ENCODE peak calls at places on chromosomes 3 and 15, in four cellular contexts. One of them, this sample, is unnamed.

GRCh38 chr3:45870099-45870498 is 16.2 kb upstream of the CCR9 start:
- DNase-seq in HCT116: no peak
- DNase-seq in K562: no peak
- DNase-seq in HepG2: no peak
- DNase-seq in this sample: no peak

GRCh38 chr3:159263750-159264561 is 462.1 kb downstream of the MFSD1 start:
- DNase-seq in HCT116: peak; percentile 31
- DNase-seq in K562: peak; percentile 16
- DNase-seq in HepG2: peak; percentile 22
- DNase-seq in this sample: peak; percentile 42

GRCh38 chr15:64137226-64137833 is 14.2 kb upstream of the SNX22 start:
- DNase-seq in HCT116: no peak
- DNase-seq in K562: no peak
- DNase-seq in HepG2: no peak
- DNase-seq in this sample: no peak

GRCh38 chr15:43527802-43528541 is 10.6 kb downstream of the MAP1A start:
- DNase-seq in HCT116: no peak
- DNase-seq in K562: peak; percentile 2
- DNase-seq in HepG2: no peak
- DNase-seq in this sample: no peak

GRCh38 chr15:65286069-65286703 is 497 bp downstream of the PARP16 start:
- DNase-seq in HCT116: no peak
- DNase-seq in K562: no peak
- DNase-seq in HepG2: peak; percentile 34
- DNase-seq in this sample: no peak

GRCh38 chr15:87033056-87033455 is 953.4 kb downstream of the AGBL1 start:
- DNase-seq in HCT116: no peak
- DNase-seq in K562: no peak
- DNase-seq in HepG2: no peak
- DNase-seq in this sample: no peak

GRCh38 chr3:111739241-111739952 is 119.7 kb upstream of the PHLDB2 start:
- DNase-seq in HCT116: peak; percentile 86
- DNase-seq in K562: no peak
- DNase-seq in HepG2: peak; percentile 91
- DNase-seq in this sample: no peak

GRCh38 chr3:7309707-7310106 is 448.8 kb downstream of the GRM7 start:
- DNase-seq in HCT116: no peak
- DNase-seq in K562: no peak
- DNase-seq in HepG2: no peak
- DNase-seq in this sample: no peak

GRCh38 chr15:100926258-100926657 is 7.1 kb downstream of the LRRK1 start:
- DNase-seq in HCT116: no peak
- DNase-seq in K562: peak; percentile 29
- DNase-seq in HepG2: no peak
- DNase-seq in this sample: no peak

DNA sequence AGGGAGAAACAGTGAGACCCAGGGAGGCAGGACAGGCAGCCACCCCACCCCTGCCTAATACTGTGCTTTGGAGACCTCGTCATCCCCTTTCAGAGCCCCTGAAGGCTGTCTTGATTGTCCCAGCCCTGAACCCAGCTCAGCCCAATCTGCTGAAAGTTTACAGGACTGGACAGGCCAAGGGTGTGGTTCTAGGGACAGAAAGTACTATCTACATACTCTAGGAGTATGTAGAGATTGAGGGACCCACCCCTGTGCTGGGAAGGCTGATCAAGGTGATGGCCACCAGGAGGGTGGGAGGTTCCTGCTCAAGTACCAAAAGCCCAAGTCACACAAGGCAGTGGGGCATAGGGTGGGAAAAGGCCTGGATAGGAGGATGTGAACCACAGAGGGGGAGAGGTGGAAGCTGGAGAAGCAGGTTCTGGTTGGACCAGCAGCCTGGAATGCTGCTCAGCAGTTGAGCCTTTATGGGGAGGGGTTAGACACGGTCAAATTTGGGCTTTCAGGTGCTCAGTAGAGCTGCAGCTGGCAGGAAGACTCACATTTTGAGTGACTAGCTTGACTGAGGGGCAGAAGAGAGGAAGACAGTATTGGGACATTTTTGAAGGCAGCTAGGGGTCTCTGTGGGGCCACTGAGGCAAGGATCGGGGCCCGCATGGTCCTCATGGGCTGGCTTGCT is 6.7 kb downstream of the NBEAL2 start:
- DNase-seq in HCT116: no peak
- DNase-seq in K562: no peak
- DNase-seq in HepG2: no peak
- DNase-seq in this sample: no peak
- TF ChIP-seq ELF1 in HCT116: no peak
- TF ChIP-seq ELF1 in K562: no peak
- TF ChIP-seq ELF1 in HepG2: no peak
- TF ChIP-seq ELF1 in this sample: no peak

GRCh38 chr3:186843039-186843432 is 526 bp downstream of the ADIPOQ start:
- DNase-seq in HCT116: no peak
- DNase-seq in K562: no peak
- DNase-seq in HepG2: no peak
- DNase-seq in this sample: no peak
- TF ChIP-seq ELF1 in HCT116: no peak
- TF ChIP-seq ELF1 in K562: no peak
- TF ChIP-seq ELF1 in HepG2: no peak
- TF ChIP-seq ELF1 in this sample: no peak

DNA sequence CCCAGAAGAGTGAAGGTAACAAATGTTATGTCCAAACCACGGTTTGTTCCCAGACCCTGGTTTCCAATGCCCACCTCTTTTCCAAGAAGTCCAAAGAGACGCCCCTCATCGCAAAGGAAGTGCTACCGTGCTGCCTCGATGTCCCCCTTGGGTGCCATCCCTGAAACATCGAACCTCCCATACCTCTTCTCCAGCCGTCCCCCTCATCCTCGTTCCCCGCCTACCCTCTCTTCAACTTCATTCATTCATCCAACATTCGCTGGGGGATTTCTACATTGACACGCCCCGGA is 471 bp downstream of the TIPIN start:
- DNase-seq in HCT116: no peak
- DNase-seq in K562: no peak
- DNase-seq in HepG2: no peak
- DNase-seq in this sample: no peak
- TF ChIP-seq ELF1 in HCT116: no peak
- TF ChIP-seq ELF1 in K562: no peak
- TF ChIP-seq ELF1 in HepG2: no peak
- TF ChIP-seq ELF1 in this sample: no peak

GRCh38 chr3:74692-75243 is 121.8 kb upstream of the CHL1 start:
- DNase-seq in HCT116: no peak
- DNase-seq in K562: no peak
- DNase-seq in HepG2: no peak
- DNase-seq in this sample: no peak

GRCh38 chr3:69690-70089 is 126.9 kb upstream of the CHL1 start:
- DNase-seq in HCT116: no peak
- DNase-seq in K562: no peak
- DNase-seq in HepG2: no peak
- DNase-seq in this sample: no peak

GRCh38 chr3:73279-73678 is 123.3 kb upstream of the CHL1 start:
- DNase-seq in HCT116: no peak
- DNase-seq in K562: no peak
- DNase-seq in HepG2: no peak
- DNase-seq in this sample: no peak

GRCh38 chr3:75260-75659 is 121.3 kb upstream of the CHL1 start:
- DNase-seq in HCT116: no peak
- DNase-seq in K562: no peak
- DNase-seq in HepG2: no peak
- DNase-seq in this sample: no peak

DNA sequence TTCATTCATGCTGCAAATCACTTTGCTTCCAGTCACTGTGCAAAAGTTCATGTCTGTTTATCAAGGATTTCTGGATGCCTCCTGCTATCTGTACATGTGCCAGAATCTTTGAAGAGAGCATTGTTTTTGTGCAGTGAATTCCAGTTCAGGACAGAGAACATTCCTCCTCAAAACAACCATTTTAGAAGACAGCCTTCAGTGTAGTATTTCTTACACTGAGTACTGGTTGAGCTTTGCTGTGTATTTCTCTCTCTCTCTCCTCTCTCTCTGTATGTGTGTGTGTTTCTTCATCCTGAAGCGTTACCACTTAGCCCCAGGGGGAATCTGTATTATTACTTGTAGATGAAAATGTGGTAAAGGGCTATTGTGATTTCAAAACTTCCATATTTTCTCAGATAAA is 123.8 kb upstream of the CHL1 start:
- DNase-seq in HCT116: no peak
- DNase-seq in K562: no peak
- DNase-seq in HepG2: no peak
- DNase-seq in this sample: no peak
- TF ChIP-seq ELF1 in HCT116: no peak
- TF ChIP-seq ELF1 in K562: no peak
- TF ChIP-seq ELF1 in HepG2: no peak
- TF ChIP-seq ELF1 in this sample: no peak

GRCh38 chr3:101010316-101010715 is 17.1 kb upstream of the ABI3BP start:
- DNase-seq in HCT116: no peak
- DNase-seq in K562: no peak
- DNase-seq in HepG2: no peak
- DNase-seq in this sample: no peak
- TF ChIP-seq ELF1 in HCT116: no peak
- TF ChIP-seq ELF1 in K562: no peak
- TF ChIP-seq ELF1 in HepG2: no peak
- TF ChIP-seq ELF1 in this sample: no peak

DNA sequence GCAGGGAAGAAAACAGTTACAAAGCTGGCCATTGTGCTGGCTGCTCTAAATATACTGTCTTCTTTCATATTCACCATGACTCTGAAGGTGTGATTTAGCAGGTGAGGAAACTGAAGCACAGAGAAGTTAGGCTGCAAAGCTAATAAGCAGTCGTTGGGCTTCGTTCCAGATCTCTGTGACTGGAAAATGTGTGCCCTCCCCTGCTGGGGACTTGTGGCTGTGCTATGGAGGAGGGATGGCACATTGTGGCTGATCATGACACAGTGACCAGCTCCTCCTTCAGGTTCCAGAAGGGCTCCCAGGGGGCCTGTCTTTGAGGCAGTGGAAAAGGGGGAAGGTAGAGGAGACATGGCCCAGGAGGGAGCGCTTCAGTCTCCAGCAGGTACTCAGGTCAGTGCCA is 19.2 kb downstream of the PXK start:
- DNase-seq in HCT116: no peak
- DNase-seq in K562: no peak
- DNase-seq in HepG2: no peak
- DNase-seq in this sample: peak; percentile 45
- TF ChIP-seq ELF1 in HCT116: no peak
- TF ChIP-seq ELF1 in K562: no peak
- TF ChIP-seq ELF1 in HepG2: no peak
- TF ChIP-seq ELF1 in this sample: no peak

GRCh38 chr3:131047582-131047981 is 20.9 kb downstream of the NEK11 start:
- DNase-seq in HCT116: no peak
- DNase-seq in K562: no peak
- DNase-seq in HepG2: peak; percentile 19
- DNase-seq in this sample: no peak

GRCh38 chr3:131048030-131048429 is 21.4 kb downstream of the NEK11 start:
- DNase-seq in HCT116: no peak
- DNase-seq in K562: no peak
- DNase-seq in HepG2: no peak
- DNase-seq in this sample: no peak

DNA sequence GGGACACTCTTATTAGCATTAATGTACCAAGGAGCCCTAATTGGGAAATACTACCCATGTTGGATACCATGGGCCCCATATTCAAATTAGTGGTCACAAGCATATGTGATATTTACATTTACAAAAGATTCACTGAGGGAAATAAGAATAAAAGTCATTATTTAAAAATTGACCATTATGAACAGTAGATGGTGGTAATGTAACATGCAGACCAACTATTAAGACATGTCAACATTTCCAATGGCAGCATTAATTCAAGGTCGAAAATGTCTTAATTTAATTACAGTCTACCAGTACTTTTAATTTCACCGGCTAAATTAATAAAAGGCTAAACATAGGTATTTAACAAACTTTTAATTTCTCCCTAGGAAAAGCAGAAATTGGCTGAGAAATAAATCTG is 26.3 kb downstream of the NEK11 start:
- DNase-seq in HCT116: no peak
- DNase-seq in K562: no peak
- DNase-seq in HepG2: no peak
- DNase-seq in this sample: peak; percentile 29
- TF ChIP-seq ELF1 in HCT116: no peak
- TF ChIP-seq ELF1 in K562: no peak
- TF ChIP-seq ELF1 in HepG2: no peak
- TF ChIP-seq ELF1 in this sample: no peak